ENCODE peak calls at places on chromosome 19, in eight cellular contexts. V, D, U, T, X, L, N and O are unnamed samples.

GRCh38 chr19:2164020-2164988 is 571 bp downstream of the DOT1L start:
- DNase-seq in V (no peak), D (no peak), U (no peak), T (no peak), X (no peak), L (no peak), N (peak; percentile 83), O (no peak)

GRCh38 chr19:6794817-6795431 is 22.4 kb downstream of the VAV1 start:
- DNase-seq in V (no peak), D (no peak), U (no peak), T (no peak), X (no peak), L (no peak), N (no peak), O (no peak)

GRCh38 chr19:35392742-35393350 is 22.0 kb downstream of the GPR42 start:
- DNase-seq in V (no peak), D (no peak), U (no peak), T (no peak), X (no peak), L (no peak), N (no peak), O (no peak)

GRCh38 chr19:7505682-7506384 is 10.1 kb upstream of the ZNF358 start:
- DNase-seq in V (no peak), D (peak; percentile 71), U (no peak), T (peak; percentile 74), X (no peak), L (peak; percentile 75), N (no peak), O (peak; percentile 74)

GRCh38 chr19:5287066-5287465 is 53.5 kb downstream of the PTPRS start:
- DNase-seq in V (no peak), D (no peak), U (no peak), T (no peak), X (no peak), L (no peak), N (no peak), O (no peak)

GRCh38 chr19:6724631-6725185 is 4.3 kb upstream of the C3 start:
- DNase-seq in V (no peak), D (no peak), U (no peak), T (no peak), X (no peak), L (no peak), N (no peak), O (no peak)

GRCh38 chr19:40136818-40137217 is 46.1 kb upstream of the ZNF780A start:
- DNase-seq in V (no peak), D (no peak), U (no peak), T (no peak), X (no peak), L (no peak), N (no peak), O (no peak)

GRCh38 chr19:10701955-10702307 is 692 bp downstream of the QTRT1 start:
- DNase-seq in V (no peak), D (peak; percentile 70), U (no peak), T (peak; percentile 27), X (peak; percentile 70), L (peak; percentile 63), N (no peak), O (peak; percentile 65)

GRCh38 chr19:51570962-51571575 is at the start of gene ZNF175:
- DNase-seq in V (peak; percentile 73), D (peak; percentile 75), U (peak; percentile 91), T (peak; percentile 96), X (peak; percentile 88), L (peak; percentile 80), N (peak; percentile 96), O (peak; percentile 76)

GRCh38 chr19:18777725-18778389 is 13.2 kb downstream of the COMP start:
- DNase-seq in V (no peak), D (peak; percentile 63), U (no peak), T (no peak), X (no peak), L (no peak), N (no peak), O (peak; percentile 61)

GRCh38 chr19:40599331-40600085 is 1.7 kb upstream of the LTBP4 start:
- DNase-seq in V (no peak), D (no peak), U (no peak), T (no peak), X (no peak), L (no peak), N (no peak), O (no peak)

GRCh38 chr19:38792250-38793111 is 3.5 kb downstream of the LGALS7B start:
- DNase-seq in V (no peak), D (peak; percentile 67), U (no peak), T (peak; percentile 64), X (no peak), L (peak; percentile 65), N (peak; percentile 78), O (peak; percentile 77)

GRCh38 chr19:18339703-18340102 is 695 bp upstream of the PGPEP1 start:
- DNase-seq in V (no peak), D (peak; percentile 40), U (no peak), T (no peak), X (no peak), L (no peak), N (no peak), O (peak; percentile 51)

GRCh38 chr19:51571599-51571998 is 516 bp downstream of the ZNF175 start:
- DNase-seq in V (no peak), D (no peak), U (no peak), T (no peak), X (no peak), L (no peak), N (no peak), O (no peak)

DNA sequence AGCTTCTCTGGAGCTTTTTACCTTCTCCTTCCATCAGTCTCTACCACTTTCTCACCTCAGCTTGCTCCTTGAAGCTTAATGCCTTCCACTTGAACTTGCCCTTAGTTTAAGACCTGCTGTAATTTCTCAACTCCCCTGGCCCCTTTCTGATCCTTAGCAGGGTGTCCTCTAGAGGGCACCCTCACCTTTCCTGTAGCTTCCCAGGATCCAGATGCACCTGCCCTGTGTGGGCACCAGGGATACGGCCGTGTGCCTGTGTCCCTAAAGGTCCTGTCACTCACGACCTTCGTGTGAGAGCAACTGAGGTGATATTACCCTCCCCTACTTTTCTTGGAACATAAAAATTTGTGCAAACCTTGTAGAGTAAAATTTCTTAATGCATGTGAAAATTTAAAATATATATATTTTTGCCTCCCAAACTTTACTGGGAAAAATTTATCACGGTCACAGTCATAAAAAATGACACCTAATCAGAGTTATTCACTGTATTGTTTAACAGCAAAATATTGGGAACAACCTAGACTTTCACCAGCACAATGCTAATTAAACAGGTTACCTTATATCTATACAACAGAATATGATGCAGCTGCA is 46.4 kb downstream of the PSG3 start:
- DNase-seq in V (no peak), D (peak; percentile 47), U (no peak), T (no peak), X (peak; percentile 38), L (peak; percentile 26), N (no peak), O (peak; percentile 57)
- TF ChIP-seq CTCF in V (no peak), D (peak; percentile 48), U (peak; percentile 77), T (no peak), X (peak; percentile 61), L (peak; percentile 43), N (no peak), O (peak; percentile 59)

GRCh38 chr19:43306097-43306496 is 36.8 kb upstream of the PSG9 start:
- DNase-seq in V (no peak), D (no peak), U (no peak), T (no peak), X (no peak), L (no peak), N (no peak), O (no peak)

GRCh38 chr19:43300876-43301765 is 31.8 kb upstream of the PSG9 start:
- DNase-seq in V (no peak), D (no peak), U (no peak), T (no peak), X (no peak), L (no peak), N (no peak), O (no peak)

GRCh38 chr19:43308244-43308815 is 39.0 kb upstream of the PSG9 start:
- DNase-seq in V (no peak), D (no peak), U (no peak), T (no peak), X (no peak), L (no peak), N (no peak), O (no peak)

GRCh38 chr19:43310221-43310620 is 40.9 kb upstream of the PSG9 start:
- DNase-seq in V (no peak), D (no peak), U (no peak), T (no peak), X (no peak), L (no peak), N (no peak), O (no peak)

GRCh38 chr19:43305642-43306041 is 36.3 kb upstream of the PSG9 start:
- DNase-seq in V (no peak), D (no peak), U (no peak), T (no peak), X (no peak), L (no peak), N (no peak), O (no peak)
- TF ChIP-seq CTCF in V (no peak), D (no peak), U (no peak), T (peak; percentile 19), X (no peak), L (no peak), N (no peak), O (no peak)

DNA sequence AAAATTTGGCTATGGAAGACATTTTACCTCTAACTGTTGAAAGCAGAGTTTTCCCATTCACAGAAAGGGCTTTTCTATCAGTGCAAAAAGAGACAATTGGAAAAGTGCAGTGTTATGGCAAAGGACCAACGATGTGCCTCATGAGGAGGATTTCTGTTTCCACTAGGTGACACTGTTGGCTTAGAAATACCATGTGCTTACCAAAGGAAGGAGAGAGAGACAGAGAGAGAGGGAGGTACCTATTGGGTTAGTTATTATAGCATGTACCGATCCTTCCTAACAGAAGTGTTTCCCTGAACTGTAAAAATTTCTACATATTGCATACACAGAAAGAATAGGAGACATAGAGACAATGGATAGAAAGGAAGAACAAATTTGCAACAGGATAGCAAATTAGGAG is 23.9 kb upstream of the PSG4 start:
- DNase-seq in V (no peak), D (no peak), U (no peak), T (no peak), X (no peak), L (no peak), N (no peak), O (no peak)
- TF ChIP-seq CTCF in V (no peak), D (no peak), U (peak; percentile 34), T (no peak), X (no peak), L (no peak), N (no peak), O (no peak)

DNA sequence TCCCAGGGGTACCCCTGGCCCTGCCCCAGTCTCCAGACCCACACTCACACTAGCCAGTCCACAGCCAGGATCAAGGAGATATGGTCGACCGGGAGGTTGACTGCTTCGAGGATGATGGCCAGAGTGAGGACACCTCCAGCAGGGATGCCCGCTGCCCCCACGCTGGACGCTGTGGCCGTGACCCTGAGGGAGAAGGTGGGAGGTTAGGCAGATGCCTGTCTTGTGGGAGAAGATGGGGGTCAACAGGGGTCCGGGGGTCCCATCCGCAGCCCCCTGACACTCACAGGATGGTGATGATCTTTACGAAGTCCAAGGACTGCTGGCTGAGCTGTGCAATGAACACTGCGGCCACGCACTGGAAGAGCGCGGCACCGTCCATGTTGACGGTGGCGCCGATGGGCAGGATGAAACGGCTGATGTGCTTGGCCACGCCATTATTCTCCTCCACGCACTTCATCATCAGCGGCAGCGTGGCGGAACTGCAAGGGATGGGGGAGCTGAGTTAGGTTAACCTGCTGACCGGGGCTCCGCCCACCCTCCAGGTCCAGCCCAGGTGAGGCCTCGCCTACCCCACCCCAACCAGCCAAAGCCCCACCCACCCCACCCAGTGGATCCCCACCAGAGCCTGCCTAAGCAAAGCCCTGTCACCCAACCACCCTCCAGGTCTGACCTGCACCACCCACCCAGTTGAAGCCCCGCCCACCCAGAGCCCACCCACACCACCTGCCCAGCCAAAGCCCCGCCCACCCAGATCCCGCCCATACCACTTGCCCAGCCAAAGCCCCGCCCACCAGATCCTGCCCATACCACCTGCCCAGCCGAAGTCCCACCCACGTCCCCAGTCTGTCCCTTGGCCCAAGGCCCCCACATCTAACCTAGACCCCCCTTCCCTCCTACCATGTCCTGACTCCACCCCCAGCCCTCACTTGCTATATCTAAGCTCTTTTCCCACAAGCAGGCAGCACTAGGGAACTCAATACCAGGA is 11.2 kb downstream of the SLC1A5 start:
- DNase-seq in V (no peak), D (no peak), U (no peak), T (no peak), X (no peak), L (peak; percentile 40), N (no peak), O (no peak)
- TF ChIP-seq CTCF in V (no peak), D (no peak), U (no peak), T (no peak), X (no peak), L (no peak), N (no peak), O (no peak)